ENCODE peak calls at places on chromosomes 4 and X, in four cellular contexts. D is astrocyte of the spinal cord, J is GM20000, U is colonic mucosa. K is an unnamed sample.

GRCh38 chrX:40880712-40881111 is 145.4 kb upstream of the MED14 start:
- DNase-seq in J (no peak), U (no peak), D (no peak), K (no peak)

GRCh38 chr4:112532267-112532666 is 16.3 kb upstream of the NEUROG2 start:
- DNase-seq in U (no peak), J (no peak), D (no peak), K (no peak)

GRCh38 chrX:101394372-101394771 is 3.6 kb downstream of the RPL36A start:
- DNase-seq in D (no peak), U (no peak), J (no peak), K (no peak)

GRCh38 chr4:76296421-76296820 is 10.1 kb upstream of the STBD1 start:
- DNase-seq in J (no peak), U (no peak), D (no peak), K (no peak)

GRCh38 chr4:72348701-72349100 is 220.3 kb downstream of the ADAMTS3 start:
- DNase-seq in U (no peak), D (no peak), J (no peak), K (no peak)

GRCh38 chrX:101417981-101418841 is 10.2 kb downstream of the HNRNPH2 start:
- DNase-seq in D (peak; percentile 49), U (peak; percentile 65), J (peak; percentile 26), K (peak; percentile 39)

GRCh38 chrX:109190542-109190941 is 291.3 kb downstream of the GUCY2F start:
- DNase-seq in U (no peak), D (no peak), J (no peak), K (no peak)

GRCh38 chrX:39730671-39731389 is 366.9 kb downstream of the BCOR start:
- DNase-seq in J (peak; percentile 67), D (peak; percentile 85), U (peak; percentile 64), K (peak; percentile 70)

GRCh38 chrX:68843992-68844391 is 15.2 kb downstream of the EFNB1 start:
- DNase-seq in D (no peak), U (peak; percentile 43), J (no peak), K (no peak)

GRCh38 chr4:10158355-10158942 is 41.9 kb upstream of the WDR1 start:
- DNase-seq in D (no peak), U (no peak), J (no peak), K (peak; percentile 15)

GRCh38 chr4:148415500-148415899 is 26.7 kb downstream of the NR3C2 start:
- DNase-seq in U (no peak), J (no peak), D (peak; percentile 13), K (no peak)

GRCh38 chrX:43655151-43655676 is 885 bp upstream of the MAOA start:
- DNase-seq in U (peak; percentile 42), D (peak; percentile 29), J (no peak), K (peak; percentile 36)

GRCh38 chrX:51894697-51895336 is 1.4 kb downstream of the MAGED1 start:
- DNase-seq in U (peak; percentile 25), D (peak; percentile 31), J (peak; percentile 20), K (peak; percentile 61)

GRCh38 chr4:138035781-138036258 is 206.3 kb downstream of the SLC7A11 start:
- DNase-seq in J (peak; percentile 68), U (no peak), D (peak; percentile 67), K (no peak)

GRCh38 chr4:2330119-2331042 is 68.5 kb upstream of the MXD4 start:
- DNase-seq in D (peak; percentile 90), J (no peak), U (no peak), K (no peak)

GRCh38 chrX:13511557-13512330 is 57.7 kb upstream of the EGFL6 start:
- DNase-seq in D (no peak), J (no peak), U (no peak), K (no peak)

GRCh38 chrX:9048801-9049200 is 14.9 kb upstream of the FAM9B start:
- DNase-seq in D (no peak), U (no peak), J (no peak), K (no peak)

GRCh38 chrX:140661657-140662056 is 47.9 kb upstream of the LINC00632 start:
- DNase-seq in J (no peak), U (no peak), D (peak; percentile 12), K (no peak)

DNA sequence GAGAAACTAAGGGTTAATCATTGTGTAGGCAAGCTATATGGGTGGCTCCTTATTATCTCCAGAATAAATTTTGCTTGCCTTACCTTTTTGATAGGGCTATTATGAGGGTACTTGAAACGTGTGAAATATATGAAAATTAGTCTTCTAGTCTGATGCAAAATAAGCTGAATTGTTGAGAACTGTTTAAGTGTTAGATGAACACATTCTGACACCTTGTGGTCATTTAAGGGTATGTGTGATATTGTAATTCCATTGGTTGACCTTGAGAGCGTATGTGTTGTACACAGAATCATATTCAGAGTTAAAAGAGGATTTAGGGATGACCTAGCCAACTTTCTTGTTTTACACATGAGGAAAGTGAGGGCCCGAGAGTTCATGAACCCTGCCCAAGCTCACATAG is 44.6 kb upstream of the LINC00632 start:
- DNase-seq in D (peak; percentile 19), J (no peak), U (no peak), K (no peak)
- TF ChIP-seq CTCF in D (no peak), J (no peak), U (peak; percentile 23), K (peak; percentile 13)

DNA sequence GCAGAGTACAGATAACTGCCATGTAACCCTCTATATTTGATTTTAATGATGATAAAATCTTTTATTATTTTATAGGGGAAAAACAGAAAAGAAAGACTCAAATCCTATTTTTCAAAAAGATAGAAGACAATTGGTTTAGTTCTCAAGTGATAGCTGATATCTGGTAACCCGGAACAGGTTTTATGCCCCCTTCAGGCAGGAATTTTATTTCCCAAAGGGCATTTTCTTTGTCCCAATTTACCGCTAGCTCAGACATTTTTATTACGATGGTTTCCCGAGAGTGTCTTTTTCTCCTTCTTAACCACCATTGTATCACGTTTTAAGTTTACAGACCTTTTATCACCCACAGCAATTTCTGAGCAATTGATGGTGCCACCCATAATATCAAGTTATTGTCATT is 204.9 kb upstream of the VCX start:
- DNase-seq in U (no peak), J (no peak), D (no peak), K (no peak)
- TF ChIP-seq CTCF in U (no peak), J (no peak), D (no peak), K (no peak)

GRCh38 chr4:153792007-153792892 is 3.4 kb upstream of the SFRP2 start:
- DNase-seq in J (no peak), U (peak; percentile 72), D (peak; percentile 34), K (peak; percentile 73)
- TF ChIP-seq CTCF in J (no peak), U (no peak), D (peak; percentile 47), K (peak; percentile 26)

GRCh38 chr4:23979534-23979933 is 89.7 kb upstream of the PPARGC1A start:
- DNase-seq in U (no peak), J (no peak), D (no peak), K (no peak)
- TF ChIP-seq CTCF in U (no peak), J (no peak), D (no peak), K (no peak)

DNA sequence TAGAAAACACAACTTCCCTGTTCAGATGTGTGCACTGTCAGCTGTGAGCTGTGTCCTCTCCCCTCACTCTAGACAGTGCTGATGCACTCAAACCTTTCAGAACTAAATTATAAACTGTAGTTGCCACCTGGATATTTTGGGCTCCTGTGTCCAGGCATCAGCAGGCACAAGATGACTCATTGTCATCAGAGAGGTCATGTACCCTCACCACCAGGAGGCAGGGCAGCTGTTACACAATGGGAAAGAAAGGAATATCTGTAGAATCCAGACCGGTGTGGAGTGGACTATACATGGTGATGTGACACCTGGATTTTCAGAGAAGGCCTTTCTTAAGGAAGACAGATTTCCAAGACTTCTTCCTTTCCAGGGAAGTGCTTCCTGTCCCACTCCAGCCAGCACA is 854.4 kb upstream of the AGA start:
- DNase-seq in U (no peak), J (no peak), D (no peak), K (no peak)
- TF ChIP-seq CTCF in U (no peak), J (no peak), D (no peak), K (no peak)

K was measured in activated CD8-positive, alpha-beta T cell treated with anti-CD3 and anti-CD28 coated beads for 36 hours.